ENCODE peak calls at places on chromosomes 6 and 20, in seven cellular contexts. J, Q, I, X, O, U and L are unnamed samples.

GRCh38 chr6:44740566-44741120 is 353.1 kb downstream of the CDC5L start:
- DNase-seq in J (no peak), I (no peak), U (no peak), Q (no peak), X (no peak), O (no peak), L (no peak)

GRCh38 chr6:165983112-165984072 is 184.3 kb downstream of the TBXT start:
- DNase-seq in O (no peak), I (no peak), U (no peak), Q (no peak), X (no peak), J (no peak), L (no peak)

GRCh38 chr20:237479-237878 is 10.4 kb downstream of the DEFB129 start:
- DNase-seq in U (no peak), J (peak; percentile 5), I (peak; percentile 12), Q (no peak), O (no peak), X (no peak), L (no peak)

GRCh38 chr6:43284986-43285385 is 13.1 kb upstream of the SLC22A7 start:
- DNase-seq in O (no peak), Q (no peak), X (no peak), I (no peak), U (no peak), J (no peak), L (no peak)

GRCh38 chr20:3661060-3661820 is 2.0 kb downstream of the GFRA4 start:
- DNase-seq in Q (no peak), U (no peak), X (peak; percentile 29), I (no peak), J (no peak), O (no peak), L (no peak)

GRCh38 chr6:131779304-131779703 is 28.5 kb upstream of the ENPP1 start:
- DNase-seq in U (no peak), X (no peak), O (no peak), I (no peak), J (no peak), Q (no peak), L (no peak)

GRCh38 chr6:1232578-1232977 is 79.3 kb upstream of the FOXQ1 start:
- DNase-seq in Q (no peak), I (no peak), X (no peak), U (no peak), O (no peak), J (no peak), L (no peak)

GRCh38 chr6:6942826-6943225 is 164.9 kb upstream of the RREB1 start:
- DNase-seq in U (peak; percentile 85), X (no peak), J (peak; percentile 8), O (no peak), I (peak; percentile 24), Q (no peak), L (no peak)

GRCh38 chr20:62993856-62994494 is 12.8 kb downstream of the BHLHE23 start:
- DNase-seq in J (no peak), U (no peak), O (no peak), X (no peak), I (no peak), Q (no peak), L (no peak)

GRCh38 chr6:31627690-31628287 is 7.3 kb downstream of the PRRC2A start:
- DNase-seq in J (no peak), O (no peak), Q (no peak), U (no peak), X (no peak), I (no peak), L (no peak)
- TF ChIP-seq POLR2A in J (no peak), O (no peak), Q (no peak), U (no peak), X (no peak), I (no peak), L (no peak)

DNA sequence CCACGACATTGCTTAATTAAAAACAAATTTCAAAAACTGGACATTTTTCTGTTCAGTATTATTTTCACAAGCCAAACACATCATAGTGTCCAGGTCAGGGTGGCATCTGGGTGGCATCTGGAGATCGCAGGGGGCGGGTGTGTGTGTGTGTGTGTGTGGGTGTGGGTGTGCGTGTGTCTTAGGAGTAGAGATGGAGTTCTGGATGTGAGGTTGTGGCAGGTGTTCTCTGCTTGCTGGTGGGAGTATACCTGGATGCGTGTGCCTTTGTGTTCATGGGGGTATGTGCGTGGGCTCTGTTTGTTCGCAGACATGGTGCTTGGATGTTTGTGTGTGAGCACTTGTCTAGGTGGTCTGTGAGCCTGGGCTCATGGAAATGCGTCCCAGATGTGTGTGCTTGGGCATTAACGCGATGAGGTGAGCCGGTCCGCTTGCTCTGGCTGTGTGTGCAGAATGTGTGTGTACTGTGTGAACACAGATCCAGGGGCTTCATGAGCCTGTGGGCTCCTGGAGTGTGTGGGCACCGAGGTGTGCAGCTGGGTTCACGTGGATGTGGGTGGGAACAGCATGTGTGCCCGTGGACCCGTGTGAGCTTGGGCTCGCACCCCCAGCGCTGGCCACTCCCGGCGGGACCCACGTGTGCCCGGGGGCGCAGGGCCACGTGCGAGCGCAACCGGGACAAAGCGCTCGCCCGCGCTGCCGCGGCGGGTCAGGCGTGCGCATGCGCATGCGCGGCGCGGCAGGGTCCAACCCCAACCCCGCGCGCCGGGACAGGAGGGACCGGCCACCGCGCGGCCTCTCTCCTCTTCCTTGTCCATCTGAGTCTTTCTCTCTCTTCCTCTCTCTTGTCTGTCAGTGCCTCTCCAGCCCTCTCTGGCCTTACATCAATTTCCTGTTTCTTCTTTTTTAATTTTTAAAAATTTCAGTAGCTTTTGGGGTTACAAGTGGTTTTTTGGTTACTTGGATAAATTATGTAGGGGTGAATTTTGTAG is 60.4 kb downstream of the SRC start:
- DNase-seq in X (no peak), U (no peak), J (peak; percentile 28), O (peak; percentile 38), I (peak; percentile 47), Q (peak; percentile 45), L (peak; percentile 75)
- TF ChIP-seq POLR2A in X (no peak), U (no peak), J (no peak), O (no peak), I (no peak), Q (no peak), L (peak; percentile 25)

GRCh38 chr6:91193446-91193845 is 606.6 kb upstream of the MAP3K7 start:
- DNase-seq in O (no peak), U (no peak), I (no peak), Q (no peak), J (no peak), X (no peak), L (no peak)

GRCh38 chr6:91198588-91199255 is 611.9 kb upstream of the MAP3K7 start:
- DNase-seq in I (no peak), U (no peak), Q (no peak), O (no peak), X (no peak), J (no peak), L (no peak)
- TF ChIP-seq POLR2A in I (no peak), U (no peak), Q (no peak), O (no peak), X (no peak), J (no peak), L (no peak)

GRCh38 chr20:44616604-44616964 is 34.2 kb downstream of the PKIG start:
- DNase-seq in J (no peak), I (peak; percentile 41), U (no peak), O (no peak), X (no peak), Q (peak; percentile 46), L (no peak)
- TF ChIP-seq POLR2A in J (no peak), I (no peak), U (peak; percentile 32), O (no peak), X (no peak), Q (no peak), L (no peak)

GRCh38 chr6:144007779-144008500 is at the start of gene PLAGL1:
- DNase-seq in O (peak; percentile 72), X (peak; percentile 49), Q (peak; percentile 68), U (peak; percentile 38), I (peak; percentile 69), J (peak; percentile 55), L (no peak)
- TF ChIP-seq POLR2A in O (peak; percentile 69), X (peak; percentile 28), Q (no peak), U (peak; percentile 69), I (peak; percentile 73), J (peak; percentile 87), L (peak; percentile 94)

DNA sequence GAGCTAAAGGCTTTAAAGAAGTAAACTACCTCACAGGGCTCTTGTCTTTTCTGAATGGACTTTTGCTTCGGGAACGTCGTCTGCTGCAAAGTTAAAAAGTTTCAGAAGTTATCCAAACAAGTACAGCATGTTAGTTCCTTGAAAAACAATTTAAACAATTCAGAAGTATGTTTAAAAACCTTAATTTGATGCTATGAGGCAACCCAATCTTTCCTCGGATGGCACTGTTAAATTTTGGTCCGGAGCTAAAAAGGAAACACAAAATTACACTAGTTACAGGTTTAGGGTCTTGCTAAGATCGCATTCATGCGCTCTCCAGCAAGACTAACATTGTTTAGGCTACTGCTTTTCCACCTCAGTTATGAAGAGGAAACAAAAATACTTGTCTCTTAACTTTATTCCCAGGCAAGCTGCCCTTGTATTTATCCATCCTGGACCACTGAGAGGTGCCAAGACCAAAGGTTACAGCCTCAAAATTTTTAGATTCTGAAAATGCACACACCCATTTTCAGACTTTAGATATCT is 12.7 kb downstream of the RBM39 start:
- DNase-seq in U (no peak), Q (no peak), J (no peak), I (no peak), O (no peak), X (no peak), L (no peak)
- TF ChIP-seq POLR2A in U (no peak), Q (no peak), J (no peak), I (no peak), O (no peak), X (no peak), L (no peak)

GRCh38 chr20:49283703-49284625 is 6.1 kb upstream of the ZNFX1 start:
- DNase-seq in J (no peak), O (no peak), U (no peak), I (no peak), Q (no peak), X (no peak), L (no peak)
- TF ChIP-seq POLR2A in J (peak; percentile 22), O (no peak), U (no peak), I (no peak), Q (no peak), X (no peak), L (no peak)

GRCh38 chr6:148682252-148682651 is 64.6 kb upstream of the UST start:
- DNase-seq in U (no peak), X (no peak), J (no peak), Q (no peak), I (no peak), O (no peak), L (no peak)
- TF ChIP-seq POLR2A in U (no peak), X (no peak), J (no peak), Q (no peak), I (no peak), O (no peak), L (no peak)

GRCh38 chr20:35062478-35062877 is 30.1 kb downstream of the TRPC4AP start:
- DNase-seq in U (no peak), J (no peak), X (no peak), I (no peak), O (no peak), Q (no peak), L (no peak)

GRCh38 chr20:35066194-35066593 is 26.4 kb downstream of the TRPC4AP start:
- DNase-seq in Q (no peak), U (no peak), X (no peak), J (no peak), I (no peak), O (no peak), L (no peak)
- TF ChIP-seq POLR2A in Q (no peak), U (no peak), X (no peak), J (no peak), I (no peak), O (no peak), L (no peak)